ENCODE peak calls at places on chromosomes 13 and 19, in ten cellular contexts. U is adrenal gland, R is GM12891, O is A549, Q is esophagus squamous epithelium, F is testis, I is tibial nerve, G is ovary, Y is prostate gland, A is body of pancreas. P is an unnamed sample.

GRCh38 chr19:40337594-40337993 is 10.6 kb downstream of the C19orf47 start:
- DNase-seq in U (no peak), R (no peak), O (no peak), Q (no peak), F (no peak), I (no peak), G (no peak), Y (no peak), A (no peak), P (no peak)

GRCh38 chr13:38656699-38657098 is 30.2 kb upstream of the FREM2 start:
- DNase-seq in U (peak), R (no peak), O (no peak), Q (no peak), F (no peak), I (no peak), G (no peak), Y (no peak), A (peak), P (no peak)

GRCh38 chr13:46478641-46479040 is 74.3 kb upstream of the LRCH1 start:
- DNase-seq in U (no peak), R (no peak), O (no peak), Q (no peak), F (no peak), I (no peak), G (no peak), Y (no peak), A (no peak), P (no peak)

GRCh38 chr19:3142292-3142670 is 6.4 kb downstream of the GNA15 start:
- DNase-seq in U (peak), R (no peak), O (peak), Q (no peak), F (no peak), I (no peak), G (no peak), Y (no peak), A (no peak), P (no peak)

GRCh38 chr13:49454388-49455015 is 10.4 kb downstream of the SETDB2 start:
- DNase-seq in U (no peak), R (no peak), O (no peak), Q (no peak), F (no peak), I (no peak), G (no peak), Y (no peak), A (no peak), P (no peak)

GRCh38 chr13:90732049-90732448 is 615.4 kb upstream of the MIR17HG start:
- DNase-seq in U (peak), R (no peak), O (no peak), Q (no peak), F (no peak), I (no peak), G (no peak), Y (no peak), A (no peak), P (no peak)

GRCh38 chr13:60838581-60838980 is 441.6 kb downstream of the TDRD3 start:
- DNase-seq in U (no peak), R (no peak), O (no peak), Q (no peak), F (no peak), I (no peak), G (no peak), Y (peak), A (no peak), P (no peak)

GRCh38 chr13:52414963-52415362 is 9.0 kb upstream of the THSD1 start:
- DNase-seq in U (no peak), R (no peak), O (no peak), Q (no peak), F (no peak), I (no peak), G (no peak), Y (no peak), A (no peak), P (no peak)

GRCh38 chr19:30842926-30843325 is 470.7 kb downstream of the ZNF536 start:
- DNase-seq in U (no peak), R (no peak), O (no peak), Q (no peak), F (peak), I (no peak), G (no peak), Y (no peak), A (no peak), P (no peak)

GRCh38 chr19:2320939-2321338 is 7.4 kb downstream of the LSM7 start:
- DNase-seq in U (no peak), R (no peak), O (no peak), Q (no peak), F (no peak), I (no peak), G (no peak), Y (no peak), A (no peak), P (no peak)

GRCh38 chr19:5631511-5632240 is 8.8 kb downstream of the SAFB start:
- DNase-seq in U (no peak), R (no peak), O (no peak), Q (no peak), F (no peak), I (no peak), G (no peak), Y (no peak), A (no peak), P (no peak)

GRCh38 chr19:42396248-42396541 is 6.1 kb upstream of the CNFN start:
- DNase-seq in U (no peak), R (no peak), O (no peak), Q (no peak), F (no peak), I (no peak), G (no peak), Y (no peak), A (no peak), P (no peak)

GRCh38 chr13:91302070-91302469 is 45.4 kb upstream of the MIR17HG start:
- DNase-seq in U (no peak), R (no peak), O (no peak), Q (no peak), F (no peak), I (no peak), G (no peak), Y (no peak), A (no peak), P (no peak)

GRCh38 chr19:46631481-46631880 is 4.5 kb downstream of the GNG8 start:
- DNase-seq in U (no peak), R (no peak), O (no peak), Q (no peak), F (no peak), I (peak), G (no peak), Y (no peak), A (no peak), P (no peak)

GRCh38 chr13:32445461-32445860 is 17.5 kb upstream of the N4BP2L1 start:
- DNase-seq in U (no peak), R (no peak), O (no peak), Q (no peak), F (no peak), I (no peak), G (no peak), Y (no peak), A (no peak), P (no peak)

GRCh38 chr13:26469602-26470001 is 87.9 kb upstream of the WASF3 start:
- DNase-seq in U (no peak), R (no peak), O (no peak), Q (no peak), F (no peak), I (no peak), G (no peak), Y (no peak), A (no peak), P (no peak)

GRCh38 chr13:21911916-21912315 is 241.0 kb downstream of the FGF9 start:
- DNase-seq in U (no peak), R (no peak), O (no peak), Q (no peak), F (no peak), I (no peak), G (no peak), Y (no peak), A (no peak), P (no peak)

GRCh38 chr13:27428160-27428559 is 3.7 kb downstream of the GTF3A start:
- DNase-seq in U (no peak), R (no peak), O (no peak), Q (no peak), F (no peak), I (no peak), G (no peak), Y (no peak), A (no peak), P (no peak)

GRCh38 chr13:59843040-59843439 is 320.7 kb downstream of the DIAPH3 start:
- DNase-seq in U (no peak), R (no peak), O (no peak), Q (no peak), F (no peak), I (no peak), G (no peak), Y (no peak), A (no peak), P (no peak)

GRCh38 chr19:10927691-10928562 is 512 bp downstream of the YIPF2 start:
- DNase-seq in U (no peak), R (no peak), O (no peak), Q (no peak), F (no peak), I (no peak), G (no peak), Y (no peak), A (no peak), P (peak)

GRCh38 chr19:8481616-8482015 is 20.8 kb downstream of the PRAM1 start:
- DNase-seq in U (no peak), R (no peak), O (no peak), Q (no peak), F (no peak), I (no peak), G (no peak), Y (no peak), A (no peak), P (no peak)

GRCh38 chr19:15288146-15288963 is 44.0 kb downstream of the BRD4 start:
- DNase-seq in U (no peak), R (no peak), O (no peak), Q (no peak), F (peak), I (peak), G (no peak), Y (no peak), A (peak), P (no peak)

GRCh38 chr13:63370101-63370500 is 1954.5 kb upstream of the PCDH20 start:
- DNase-seq in U (no peak), R (no peak), O (no peak), Q (no peak), F (no peak), I (no peak), G (no peak), Y (no peak), A (no peak), P (no peak)

GRCh38 chr13:50406831-50407230 is 391.6 kb downstream of the KCNRG start:
- DNase-seq in U (no peak), R (no peak), O (no peak), Q (no peak), F (no peak), I (no peak), G (no peak), Y (no peak), A (no peak), P (no peak)

GRCh38 chr13:32175307-32175706 is 139.9 kb downstream of the ZAR1L start:
- DNase-seq in U (no peak), R (no peak), O (no peak), Q (no peak), F (peak), I (no peak), G (no peak), Y (no peak), A (no peak), P (no peak)

GRCh38 chr19:58386576-58387337 is at the start of gene RPS5:
- DNase-seq in U (peak), R (peak), O (peak), Q (peak), F (peak), I (peak), G (peak), Y (peak), A (peak), P (peak)

GRCh38 chr19:38252935-38253691 is 3.1 kb downstream of the PPP1R14A start:
- DNase-seq in U (peak), R (no peak), O (no peak), Q (no peak), F (no peak), I (no peak), G (peak), Y (no peak), A (peak), P (no peak)

GRCh38 chr13:85170372-85170771 is 628.8 kb downstream of the SLITRK6 start:
- DNase-seq in U (no peak), R (no peak), O (no peak), Q (no peak), F (no peak), I (no peak), G (no peak), Y (no peak), A (no peak), P (no peak)

GRCh38 chr13:24348797-24349515 is 39.6 kb downstream of the C1QTNF9 start:
- DNase-seq in U (no peak), R (no peak), O (no peak), Q (no peak), F (no peak), I (no peak), G (no peak), Y (peak), A (peak), P (no peak)

GRCh38 chr19:21396121-21396520 is 812 bp upstream of the ZNF493 start:
- DNase-seq in U (no peak), R (no peak), O (no peak), Q (no peak), F (no peak), I (no peak), G (no peak), Y (no peak), A (no peak), P (no peak)

GRCh38 chr19:39126593-39127187 is 1.1 kb downstream of the PAK4 start:
- DNase-seq in U (no peak), R (no peak), O (peak), Q (no peak), F (peak), I (no peak), G (no peak), Y (peak), A (peak), P (no peak)

GRCh38 chr19:11379857-11380350 is 4.2 kb downstream of the EPOR start:
- DNase-seq in U (no peak), R (no peak), O (no peak), Q (no peak), F (no peak), I (no peak), G (no peak), Y (no peak), A (no peak), P (no peak)

GRCh38 chr13:21638319-21639282 is 32.3 kb upstream of the FGF9 start:
- DNase-seq in U (peak), R (no peak), O (peak), Q (no peak), F (peak), I (no peak), G (no peak), Y (no peak), A (peak), P (no peak)

GRCh38 chr13:77386880-77387606 is 60.1 kb upstream of the MYCBP2 start:
- DNase-seq in U (no peak), R (no peak), O (no peak), Q (no peak), F (no peak), I (peak), G (no peak), Y (no peak), A (no peak), P (peak)

GRCh38 chr13:85665286-85665685 is 133.9 kb downstream of the SLITRK6 start:
- DNase-seq in U (no peak), R (no peak), O (no peak), Q (no peak), F (no peak), I (no peak), G (no peak), Y (no peak), A (no peak), P (no peak)

GRCh38 chr19:33241530-33242101 is 16.0 kb upstream of the SLC7A10 start:
- DNase-seq in U (no peak), R (no peak), O (no peak), Q (no peak), F (no peak), I (no peak), G (no peak), Y (no peak), A (peak), P (no peak)

GRCh38 chr19:18496167-18496979 is 25.5 kb downstream of the ELL start:
- DNase-seq in U (no peak), R (peak), O (no peak), Q (no peak), F (no peak), I (no peak), G (no peak), Y (no peak), A (peak), P (no peak)

GRCh38 chr19:17334414-17335409 is at the start of gene ANO8:
- DNase-seq in U (peak), R (peak), O (peak), Q (peak), F (peak), I (peak), G (peak), Y (peak), A (peak), P (peak)
- TF ChIP-seq POLR2A in U (peak), R (no peak), O (no peak), Q (peak), F (no peak), I (peak), G (no peak), Y (peak), A (no peak), P (peak)

DNA sequence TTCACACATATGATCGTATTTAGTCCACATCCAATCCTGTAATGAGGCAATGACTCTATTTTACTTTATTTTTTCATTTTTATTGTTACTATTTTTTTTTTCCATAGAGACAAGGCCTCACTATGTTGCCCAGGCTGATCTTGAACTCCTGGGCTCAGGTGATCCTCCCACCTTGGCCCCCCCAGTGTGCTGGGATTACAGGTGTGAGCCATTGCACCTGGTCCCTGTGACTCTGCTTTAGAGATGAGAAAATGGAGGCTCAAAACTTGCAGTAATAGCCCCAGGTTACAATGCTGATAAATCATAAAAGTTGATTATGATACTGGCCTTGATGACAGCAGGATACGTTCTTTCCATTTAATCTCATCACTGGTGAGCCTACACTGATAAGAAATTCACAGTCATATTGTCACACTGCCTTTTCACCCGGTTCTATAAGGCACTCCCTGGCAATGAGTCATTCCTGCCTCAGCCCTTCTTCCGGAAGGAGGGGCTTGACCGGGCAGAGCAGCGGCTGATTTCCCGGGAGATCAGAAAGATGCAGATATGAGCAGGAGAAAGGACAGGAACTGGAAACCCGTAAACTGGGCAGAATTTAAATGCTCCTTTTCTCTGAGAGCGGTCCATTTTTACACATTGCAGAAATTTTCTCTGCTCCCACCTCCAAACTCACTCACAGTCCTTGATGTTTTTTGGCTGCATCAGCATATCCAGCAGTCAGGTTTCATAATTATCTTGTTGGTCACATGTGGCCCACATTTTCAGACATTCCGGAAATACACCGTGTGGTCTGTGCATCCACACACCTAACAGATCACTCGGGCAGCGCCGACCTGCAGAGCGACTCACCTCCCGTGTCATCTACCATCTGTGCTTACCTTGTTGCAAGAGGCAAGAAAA is 616.4 kb downstream of the EFNB2 start:
- DNase-seq in U (peak), R (no peak), O (peak), Q (no peak), F (no peak), I (no peak), G (no peak), Y (peak), A (peak), P (no peak)
- TF ChIP-seq POLR2A in U (no peak), R (no peak), O (no peak), Q (no peak), F (no peak), I (no peak), G (no peak), Y (no peak), A (no peak), P (no peak)

GRCh38 chr13:33624253-33624652 is 193.7 kb upstream of the RFC3 start:
- DNase-seq in U (no peak), R (no peak), O (no peak), Q (no peak), F (no peak), I (no peak), G (no peak), Y (no peak), A (no peak), P (no peak)

GRCh38 chr13:33629610-33630009 is 188.3 kb upstream of the RFC3 start:
- DNase-seq in U (no peak), R (no peak), O (no peak), Q (no peak), F (no peak), I (no peak), G (no peak), Y (no peak), A (no peak), P (no peak)

GRCh38 chr13:33624740-33625139 is 193.2 kb upstream of the RFC3 start:
- DNase-seq in U (no peak), R (no peak), O (no peak), Q (no peak), F (no peak), I (no peak), G (no peak), Y (no peak), A (no peak), P (no peak)

GRCh38 chr13:33628662-33629061 is 189.3 kb upstream of the RFC3 start:
- DNase-seq in U (no peak), R (no peak), O (no peak), Q (no peak), F (no peak), I (no peak), G (no peak), Y (no peak), A (no peak), P (no peak)

DNA sequence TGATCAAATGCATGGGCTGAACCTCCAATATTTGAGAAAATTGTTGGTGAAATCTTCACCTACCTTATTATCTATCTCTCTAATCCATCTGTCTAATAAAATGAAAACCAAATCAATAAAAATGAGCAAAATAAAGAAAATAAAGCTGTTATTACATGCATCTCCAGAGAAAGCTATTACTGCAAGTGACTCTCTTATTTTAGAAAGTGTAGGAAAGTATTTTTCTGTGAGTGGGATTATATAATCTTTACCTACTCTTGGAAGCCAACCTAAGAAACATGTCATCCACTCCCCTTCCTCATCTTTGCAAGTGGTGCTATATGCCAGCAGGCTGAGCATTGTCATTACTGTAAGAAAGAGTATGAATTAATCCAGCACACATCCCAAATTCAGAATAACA is 191.5 kb upstream of the RFC3 start:
- DNase-seq in U (no peak), R (no peak), O (no peak), Q (no peak), F (no peak), I (no peak), G (no peak), Y (no peak), A (no peak), P (no peak)
- TF ChIP-seq POLR2A in U (no peak), R (no peak), O (no peak), Q (no peak), F (no peak), I (no peak), G (no peak), Y (no peak), A (no peak), P (no peak)

DNA sequence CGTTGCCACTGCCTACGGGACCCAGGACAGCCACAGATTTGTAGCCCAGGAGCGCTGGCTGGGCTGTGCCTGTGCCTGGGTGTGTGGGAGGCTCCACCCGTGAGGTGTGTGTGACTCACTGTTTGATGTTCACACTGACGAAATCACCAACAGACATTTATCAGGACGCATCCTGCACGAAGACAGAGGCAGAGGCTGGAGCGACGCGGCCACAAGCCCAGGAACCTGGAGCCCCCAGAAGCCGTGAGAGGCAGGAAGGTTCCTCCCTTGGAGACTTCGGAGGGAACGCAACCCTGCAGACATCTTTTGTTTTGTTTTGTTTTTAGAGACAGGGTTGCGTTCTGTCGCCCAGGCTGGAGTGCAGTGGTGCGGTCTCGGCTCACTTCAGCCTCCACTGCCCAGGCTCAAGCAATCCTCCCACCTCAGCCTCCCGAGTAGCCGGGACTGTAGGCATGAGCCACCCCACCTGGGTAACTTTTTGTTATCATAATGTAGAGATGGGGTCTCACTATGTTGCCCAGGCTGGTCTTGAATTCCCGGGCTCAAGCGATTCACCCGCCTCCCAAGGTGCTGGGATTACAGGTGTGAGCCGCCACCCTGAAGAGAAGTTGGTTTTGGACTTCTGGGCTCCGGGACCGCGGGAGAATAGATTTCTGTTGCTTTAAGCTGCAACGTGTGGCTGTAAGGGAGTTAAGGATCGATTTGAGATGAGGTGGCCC is 25.0 kb upstream of the WDR18 start:
- DNase-seq in U (no peak), R (no peak), O (peak), Q (no peak), F (no peak), I (no peak), G (no peak), Y (no peak), A (no peak), P (no peak)
- TF ChIP-seq POLR2A in U (no peak), R (no peak), O (no peak), Q (no peak), F (no peak), I (no peak), G (no peak), Y (no peak), A (no peak), P (no peak)

GRCh38 chr19:47755762-47756626 is 10.6 kb downstream of the NOP53 start:
- DNase-seq in U (no peak), R (no peak), O (no peak), Q (no peak), F (no peak), I (no peak), G (no peak), Y (no peak), A (no peak), P (no peak)
- TF ChIP-seq POLR2A in U (no peak), R (no peak), O (no peak), Q (no peak), F (no peak), I (no peak), G (no peak), Y (no peak), A (no peak), P (no peak)